ENCODE peak calls at places on chromosomes 2 and 18, in five cellular contexts. E is spleen, T is HepG2, L is IMR-90, H is ovary. G is an unnamed sample. For H3K4me1, the result is how much of the 10 kb centered on the place peaks cover.

GRCh38 chr2:62014102-62014501 is 108.6 kb downstream of the COMMD1 start:
- DNase-seq in E (no peak), T (peak), L (peak), H (peak), G (peak)

GRCh38 chr2:30711646-30712085 is 95.6 kb downstream of the CAPN13 start:
- DNase-seq in E (peak), T (peak), L (peak), H (peak), G (peak)

GRCh38 chr18:56575819-56576663 is 62.4 kb downstream of the TXNL1 start:
- DNase-seq in E (no peak), T (peak), L (peak), H (no peak), G (no peak)

GRCh38 chr2:25252291-25253152 is 84.1 kb upstream of the POMC start:
- DNase-seq in E (peak), T (peak), L (peak), H (peak), G (peak)

GRCh38 chr2:36322108-36322507 is 33.5 kb upstream of the CRIM1 start:
- DNase-seq in E (no peak), T (peak), L (peak), H (no peak), G (no peak)

GRCh38 chr2:131682122-131682944 is 154.6 kb downstream of the CCDC74A start:
- DNase-seq in E (peak), T (peak), L (peak), H (peak), G (peak)

GRCh38 chr2:182593394-182593707 is 122.7 kb upstream of the DNAJC10 start:
- DNase-seq in E (no peak), T (no peak), L (peak), H (no peak), G (no peak)

GRCh38 chr2:103289101-103289725 is 527.4 kb downstream of the TMEM182 start:
- DNase-seq in E (no peak), T (no peak), L (no peak), H (no peak), G (no peak)

GRCh38 chr2:84841577-84841976 is 39.3 kb downstream of the TRABD2A start:
- DNase-seq in E (no peak), T (no peak), L (no peak), H (no peak), G (no peak)

GRCh38 chr2:29916571-29916970 is 4.8 kb downstream of the ALK start:
- DNase-seq in E (no peak), T (no peak), L (no peak), H (no peak), G (peak)

GRCh38 chr2:223725986-223726970 is 111.1 kb downstream of the AP1S3 start:
- DNase-seq in E (no peak), T (peak), L (no peak), H (no peak), G (no peak)

GRCh38 chr2:3242747-3243369 is 134.8 kb downstream of the EIPR1 start:
- DNase-seq in E (no peak), T (no peak), L (peak), H (no peak), G (no peak)

GRCh38 chr2:16252891-16253290 is 312.5 kb downstream of the MYCN start:
- DNase-seq in E (no peak), T (no peak), L (no peak), H (no peak), G (no peak)

GRCh38 chr2:98572211-98572610 is 36.1 kb downstream of the COA5 start:
- DNase-seq in E (no peak), T (no peak), L (no peak), H (no peak), G (no peak)

GRCh38 chr2:197360744-197361156 is 50.2 kb upstream of the ANKRD44 start:
- DNase-seq in E (no peak), T (no peak), L (peak), H (no peak), G (no peak)

GRCh38 chr18:44039826-44040225 is 640.9 kb upstream of the SETBP1 start:
- DNase-seq in E (no peak), T (no peak), L (no peak), H (no peak), G (no peak)

GRCh38 chr2:142742301-142743214 is 134.9 kb upstream of the KYNU start:
- DNase-seq in E (no peak), T (no peak), L (peak), H (no peak), G (no peak)

GRCh38 chr2:142097711-142098110 is 33.1 kb downstream of the LRP1B start:
- DNase-seq in E (no peak), T (no peak), L (no peak), H (no peak), G (no peak)

GRCh38 chr2:54577035-54577434 is 120.9 kb downstream of the SPTBN1 start:
- DNase-seq in E (no peak), T (peak), L (no peak), H (no peak), G (peak)

GRCh38 chr2:71789556-71790219 is 336.3 kb downstream of the DYSF start:
- DNase-seq in E (peak), T (no peak), L (no peak), H (no peak), G (no peak)

GRCh38 chr2:124867247-124867646 is 842.2 kb downstream of the CNTNAP5 start:
- DNase-seq in E (no peak), T (no peak), L (no peak), H (no peak), G (no peak)

GRCh38 chr2:12211326-12212170 is 465.1 kb downstream of the LPIN1 start:
- DNase-seq in E (no peak), T (no peak), L (no peak), H (no peak), G (peak)

GRCh38 chr18:58057291-58057965 is 13.4 kb downstream of the NEDD4L start:
- DNase-seq in E (no peak), T (no peak), L (no peak), H (no peak), G (peak)

GRCh38 chr2:240162032-240162431 is 21.6 kb upstream of the OTOS start:
- DNase-seq in E (peak), T (no peak), L (no peak), H (peak), G (no peak)

GRCh38 chr18:59911600-59911999 is 11.8 kb downstream of the PMAIP1 start:
- DNase-seq in E (no peak), T (no peak), L (no peak), H (no peak), G (no peak)

GRCh38 chr2:113361051-113361450 is 76.4 kb upstream of the ZNG1B start:
- DNase-seq in E (no peak), T (no peak), L (no peak), H (no peak), G (no peak)

GRCh38 chr2:119225926-119226325 is 2.3 kb downstream of the STEAP3 start:
- DNase-seq in E (no peak), T (no peak), L (no peak), H (no peak), G (no peak)

GRCh38 chr2:173761603-173762119 is 203.5 kb downstream of the SP3 start:
- DNase-seq in E (no peak), T (no peak), L (no peak), H (no peak), G (no peak)

GRCh38 chr2:30271300-30271699 is 40.0 kb downstream of the LBH start:
- DNase-seq in E (no peak), T (no peak), L (no peak), H (no peak), G (no peak)

GRCh38 chr2:235854276-235854675 is 313.9 kb downstream of the GBX2 start:
- DNase-seq in E (peak), T (no peak), L (no peak), H (no peak), G (no peak)

GRCh38 chr18:8948011-8948410 is 154.5 kb upstream of the NDUFV2 start:
- DNase-seq in E (no peak), T (no peak), L (no peak), H (no peak), G (no peak)

GRCh38 chr18:8948471-8949149 is 153.9 kb upstream of the NDUFV2 start:
- DNase-seq in E (no peak), T (no peak), L (peak), H (no peak), G (no peak)

GRCh38 chr18:8946046-8946838 is 156.3 kb upstream of the NDUFV2 start:
- DNase-seq in E (no peak), T (no peak), L (peak), H (no peak), G (no peak)

GRCh38 chr18:8949206-8949605 is 153.3 kb upstream of the NDUFV2 start:
- DNase-seq in E (no peak), T (no peak), L (peak), H (no peak), G (no peak)

GRCh38 chr18:8947576-8947975 is 154.9 kb upstream of the NDUFV2 start:
- DNase-seq in E (no peak), T (no peak), L (no peak), H (no peak), G (no peak)
- H3K4me1 ChIP-seq in E (under half), T (under half), L (under half), H (under half), G (under half)

DNA sequence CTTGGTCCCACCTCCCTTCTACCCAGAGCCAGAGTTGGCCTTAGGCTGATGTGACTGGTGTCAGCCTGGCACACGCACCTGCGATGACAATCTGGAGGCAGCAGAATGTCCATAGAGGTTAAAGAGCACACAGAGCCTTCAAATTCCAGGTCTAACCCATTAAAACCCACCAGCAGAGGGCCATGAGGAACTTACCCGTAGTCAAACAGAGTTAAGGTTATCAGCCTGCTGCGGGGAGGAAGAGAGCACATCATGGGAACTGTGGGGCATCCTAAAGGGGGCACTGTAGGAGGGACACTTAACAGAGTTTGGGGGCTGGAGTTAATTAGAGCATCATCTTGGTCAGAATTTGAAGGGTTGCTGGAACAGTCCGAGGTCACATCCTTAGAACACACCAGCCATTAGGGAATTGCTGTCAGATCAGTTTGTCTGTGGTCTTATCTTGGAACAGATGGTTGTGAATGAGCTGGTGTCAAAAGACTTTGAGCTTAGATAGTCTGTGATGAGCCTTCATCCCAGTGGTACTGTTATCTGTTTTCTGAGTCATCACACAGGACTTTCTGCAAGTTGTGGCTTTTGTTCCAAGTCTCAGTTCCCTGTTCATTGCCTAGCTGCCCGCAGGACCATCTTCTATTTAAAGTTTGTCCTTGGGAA is 248.6 kb downstream of the LOXHD1 start:
- DNase-seq in E (no peak), T (peak), L (no peak), H (no peak), G (no peak)
- TF ChIP-seq CTCF in E (no peak), T (peak), L (no peak), H (no peak), G (no peak)

GRCh38 chr2:65130440-65131175 is 702 bp upstream of the RAB1A start:
- DNase-seq in E (no peak), T (no peak), L (no peak), H (no peak), G (no peak)
- TF ChIP-seq POLR2A in E (peak), T (peak), L (peak), H (no peak), G (peak)

DNA sequence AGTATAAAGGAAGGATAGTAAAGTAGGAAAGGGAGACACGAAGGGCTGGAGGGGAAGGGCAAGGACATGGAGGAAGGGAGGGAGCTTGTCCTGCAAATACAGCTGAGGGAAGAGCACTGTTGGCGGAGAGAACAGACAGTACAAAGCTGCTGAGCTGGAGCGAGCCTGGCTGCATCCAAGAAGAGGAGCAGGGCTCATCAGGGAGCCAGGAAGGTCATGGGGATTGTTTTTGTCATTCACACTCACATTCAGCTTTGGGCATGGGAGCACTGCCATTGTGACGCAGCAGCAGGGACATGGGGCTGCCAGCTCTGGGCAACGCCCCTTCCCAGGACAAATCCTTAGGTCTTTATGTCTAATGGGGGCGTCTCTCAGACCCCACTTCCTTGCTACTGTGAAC is 125.1 kb downstream of the COPS8 start:
- DNase-seq in E (no peak), T (no peak), L (no peak), H (no peak), G (no peak)
- H3K4me1 ChIP-seq in E (under half), T (under half), L (under half), H (under half), G (under half)

GRCh38 chr2:74571058-74571457 is 16.5 kb downstream of the DOK1 start:
- DNase-seq in E (no peak), T (no peak), L (no peak), H (no peak), G (no peak)

GRCh38 chr2:74575320-74575719 is 20.8 kb downstream of the DOK1 start:
- DNase-seq in E (no peak), T (no peak), L (no peak), H (no peak), G (no peak)

GRCh38 chr2:74569686-74570085 is 15.2 kb downstream of the DOK1 start:
- DNase-seq in E (no peak), T (no peak), L (no peak), H (no peak), G (no peak)

GRCh38 chr2:74573747-74574562 is 19.4 kb downstream of the DOK1 start:
- DNase-seq in E (no peak), T (no peak), L (peak), H (no peak), G (no peak)

GRCh38 chr2:74572178-74572925 is 17.8 kb downstream of the DOK1 start:
- DNase-seq in E (no peak), T (no peak), L (no peak), H (no peak), G (no peak)
- TF ChIP-seq CTCF in E (no peak), T (peak), L (no peak), H (no peak), G (no peak)

GRCh38 chr2:159285929-159286708 is at the start of gene WDSUB1:
- DNase-seq in E (peak), T (peak), L (peak), H (peak), G (peak)

GRCh38 chr2:159287733-159288132 is 1.2 kb upstream of the WDSUB1 start:
- DNase-seq in E (no peak), T (no peak), L (no peak), H (no peak), G (no peak)

GRCh38 chr2:159285433-159285832 is 1.1 kb downstream of the WDSUB1 start:
- DNase-seq in E (peak), T (no peak), L (no peak), H (no peak), G (no peak)

GRCh38 chr2:159283529-159283928 is 3.0 kb downstream of the WDSUB1 start:
- DNase-seq in E (no peak), T (no peak), L (no peak), H (no peak), G (no peak)

DNA sequence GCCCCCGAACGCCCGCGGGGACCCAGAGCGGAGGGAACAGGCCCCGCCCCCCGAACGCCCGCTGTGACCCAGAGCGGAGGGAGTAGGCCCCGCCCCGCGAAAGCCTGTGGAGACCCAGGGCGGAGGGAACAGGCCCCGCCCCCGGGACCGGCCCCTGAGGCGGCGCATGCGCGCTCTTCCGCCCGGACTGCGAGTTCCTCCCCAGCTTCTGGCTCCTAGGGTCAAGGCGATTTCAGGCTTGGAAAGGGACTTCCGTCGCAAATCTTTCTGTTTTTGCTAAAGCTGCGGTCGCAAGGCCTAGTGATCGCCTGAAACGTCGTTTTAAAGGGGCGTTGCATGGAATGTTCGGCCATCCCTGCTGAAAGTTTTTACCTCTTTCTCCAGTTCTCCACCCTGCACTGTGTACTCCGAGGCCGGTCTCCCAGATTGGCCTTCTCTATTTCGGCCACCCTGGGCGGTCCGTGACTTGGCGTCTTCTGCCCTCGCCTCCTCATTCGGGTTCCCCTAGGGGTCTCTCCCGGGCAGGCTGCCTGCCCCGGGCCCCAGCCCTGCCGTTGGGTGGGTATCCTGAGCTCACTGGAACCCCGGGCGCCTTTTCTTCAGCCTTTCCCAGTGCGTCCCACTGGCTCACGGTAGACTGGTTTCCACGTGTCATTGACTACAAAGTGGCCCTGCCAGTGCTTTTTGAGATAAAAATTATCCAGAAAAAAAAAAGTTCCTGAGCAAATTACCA is 372 bp upstream of the WDSUB1 start:
- DNase-seq in E (peak), T (peak), L (peak), H (peak), G (peak)
- TF ChIP-seq POLR2A in E (no peak), T (peak), L (no peak), H (peak), G (peak)

DNA sequence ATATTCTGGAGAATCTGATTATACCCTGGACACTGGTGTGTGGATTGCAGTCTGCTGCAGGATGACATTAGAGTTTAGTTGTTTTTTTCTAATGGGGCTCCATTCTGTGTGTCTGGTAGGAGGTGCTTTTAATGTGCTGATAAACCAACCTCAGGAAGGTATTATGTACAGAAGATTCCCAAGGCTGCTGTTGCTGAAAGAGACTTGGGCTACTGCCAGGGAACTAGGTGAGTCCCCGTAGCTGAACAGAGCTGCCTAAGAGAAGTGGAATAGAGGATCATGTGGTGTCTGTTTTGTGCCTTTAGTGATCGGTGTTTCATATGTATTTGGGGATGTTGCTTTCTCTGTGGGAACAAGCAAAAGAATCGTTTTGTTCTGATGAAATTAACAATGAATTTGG is 16.6 kb downstream of the SPATA3 start:
- DNase-seq in E (no peak), T (no peak), L (no peak), H (no peak), G (peak)
- H3K4me1 ChIP-seq in E (under half), T (under half), L (under half), H (under half), G (under half)

DNA sequence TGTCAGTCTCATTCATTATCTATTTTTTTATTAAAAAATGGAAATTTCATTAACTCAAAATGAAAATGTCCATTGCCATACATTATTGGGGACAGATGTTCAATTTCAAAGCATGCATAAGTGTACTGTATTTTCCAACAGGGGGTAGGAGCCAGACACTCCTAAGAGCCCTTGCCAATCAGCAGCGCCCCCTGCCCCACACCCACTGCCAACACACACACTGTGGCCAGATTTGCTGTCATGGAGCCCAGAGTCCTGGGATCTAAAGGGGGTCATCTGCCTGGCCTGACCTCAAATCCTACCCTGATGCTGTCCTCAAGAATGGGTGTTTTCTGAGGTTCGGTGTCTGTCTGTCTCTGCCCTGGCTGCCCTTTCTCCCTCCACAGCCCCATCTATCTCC is 162.2 kb upstream of the TWIST2 start:
- DNase-seq in E (no peak), T (no peak), L (no peak), H (no peak), G (no peak)
- TF ChIP-seq CTCF in E (no peak), T (peak), L (no peak), H (no peak), G (no peak)

G was measured in body of pancreas.